ENCODE peak calls at places on chromosomes 4 and X, in four cellular contexts. E is left lung, L is neuronal stem cell, G is iris pigment epithelial cell. F is an unnamed sample.

GRCh38 chrX:30592846-30593245 is 15.3 kb upstream of the TASL start:
- DNase-seq in G (no peak), L (no peak), E (no peak), F (no peak)

GRCh38 chr4:1011022-1011694 is at the start of gene FGFRL1:
- DNase-seq in L (peak; percentile 88), E (peak; percentile 93), G (peak; percentile 90), F (peak; percentile 89)

GRCh38 chr4:55757356-55758024 is 62.1 kb upstream of the EXOC1L start:
- DNase-seq in E (no peak), L (no peak), G (no peak), F (no peak)

GRCh38 chrX:102659790-102660757 is 8.8 kb downstream of the GPRASP1 start:
- DNase-seq in L (peak; percentile 48), E (peak; percentile 88), G (peak; percentile 67), F (no peak)

GRCh38 chr4:16289872-16290554 is 63.7 kb upstream of the TAPT1 start:
- DNase-seq in E (no peak), G (peak; percentile 39), L (peak; percentile 12), F (peak; percentile 54)

GRCh38 chrX:76202471-76202870 is 29.6 kb downstream of the PBDC1 start:
- DNase-seq in G (no peak), E (no peak), L (no peak), F (no peak)

GRCh38 chr4:104205116-104205515 is 289.6 kb downstream of the CXXC4 start:
- DNase-seq in L (no peak), G (no peak), E (no peak), F (peak; percentile 43)

GRCh38 chr4:126395661-126396060 is 1080.9 kb downstream of the FAT4 start:
- DNase-seq in E (no peak), L (no peak), G (peak; percentile 25), F (peak; percentile 75)

GRCh38 chr4:20430555-20430954 is 178.8 kb downstream of the SLIT2 start:
- DNase-seq in G (peak; percentile 84), L (no peak), E (no peak), F (peak; percentile 7)

GRCh38 chr4:95641571-95641970 is 92.8 kb upstream of the UNC5C start:
- DNase-seq in L (no peak), E (no peak), G (no peak), F (no peak)

GRCh38 chr4:141473952-141474351 is 162.4 kb upstream of the IL15 start:
- DNase-seq in L (no peak), G (peak; percentile 43), E (no peak), F (no peak)

GRCh38 chr4:21596521-21596920 is 352.1 kb downstream of the KCNIP4 start:
- DNase-seq in L (no peak), E (no peak), G (no peak), F (no peak)

GRCh38 chr4:180560896-180561295 is 1682.3 kb upstream of the TENM3 start:
- DNase-seq in G (peak; percentile 27), E (no peak), L (no peak), F (peak; percentile 81)

GRCh38 chr4:6506616-6507140 is 34.3 kb upstream of the PPP2R2C start:
- DNase-seq in L (no peak), G (no peak), E (no peak), F (no peak)

GRCh38 chr4:8216443-8217245 is 17.6 kb downstream of the SH3TC1 start:
- DNase-seq in G (no peak), E (no peak), L (no peak), F (no peak)

GRCh38 chr4:98784947-98785693 is 126.7 kb upstream of the TSPAN5 start:
- DNase-seq in L (no peak), G (no peak), E (no peak), F (no peak)

GRCh38 chr4:7233601-7234000 is 41.3 kb downstream of the SORCS2 start:
- DNase-seq in G (no peak), L (no peak), E (no peak), F (no peak)

GRCh38 chr4:91688413-91688812 is 615.4 kb upstream of the GRID2 start:
- DNase-seq in E (no peak), G (no peak), L (no peak), F (no peak)

GRCh38 chr4:129282293-129282692 is 186.3 kb downstream of the C4orf33 start:
- DNase-seq in L (no peak), E (no peak), G (no peak), F (no peak)

GRCh38 chrX:53241558-53241957 is 16.6 kb upstream of the KDM5C start:
- DNase-seq in E (no peak), L (no peak), G (no peak), F (no peak)

GRCh38 chr4:141501931-141502330 is 134.5 kb upstream of the IL15 start:
- DNase-seq in L (no peak), G (peak; percentile 83), E (no peak), F (no peak)

GRCh38 chrX:41655631-41656030 is 33.1 kb upstream of the GPR34 start:
- DNase-seq in L (no peak), E (no peak), G (peak; percentile 36), F (peak; percentile 25)

GRCh38 chrX:39985551-39985950 is 112.2 kb downstream of the BCOR start:
- DNase-seq in L (no peak), G (no peak), E (no peak), F (no peak)

GRCh38 chr4:118351851-118352827 is 664 bp downstream of the PRSS12 start:
- DNase-seq in E (peak; percentile 34), L (peak; percentile 35), G (peak; percentile 65), F (peak; percentile 46)

GRCh38 chr4:73446336-73446938 is 10.4 kb downstream of the AFP start:
- DNase-seq in G (peak; percentile 66), L (peak; percentile 18), E (no peak), F (peak; percentile 67)

GRCh38 chrX:107776649-107777535 is 641 bp upstream of the NCBP2L start:
- DNase-seq in L (peak; percentile 70), G (peak; percentile 91), E (peak; percentile 81), F (peak; percentile 87)

GRCh38 chr4:125116431-125116830 is 198.3 kb upstream of the FAT4 start:
- DNase-seq in L (no peak), G (peak; percentile 59), E (no peak), F (no peak)

GRCh38 chrX:43655151-43655676 is 885 bp upstream of the MAOA start:
- DNase-seq in E (peak; percentile 45), G (peak; percentile 65), L (no peak), F (peak; percentile 44)

GRCh38 chrX:53223955-53224859 is 800 bp downstream of the KDM5C start:
- DNase-seq in E (no peak), G (peak; percentile 79), L (no peak), F (peak; percentile 66)

GRCh38 chrX:47047989-47048388 is 30.3 kb upstream of the RGN start:
- DNase-seq in L (no peak), E (no peak), G (peak; percentile 5), F (no peak)

GRCh38 chrX:111007238-111007637 is 88.8 kb upstream of the PAK3 start:
- DNase-seq in L (no peak), E (no peak), G (no peak), F (no peak)

GRCh38 chr4:76429636-76430035 is 5.4 kb upstream of the SHROOM3 start:
- DNase-seq in E (no peak), L (no peak), G (no peak), F (no peak)

GRCh38 chr4:40908702-40909362 is 159.1 kb downstream of the NSUN7 start:
- DNase-seq in L (peak; percentile 77), E (peak; percentile 74), G (peak; percentile 80), F (peak; percentile 93)

GRCh38 chrX:118682258-118683014 is 45.0 kb upstream of the IL13RA1 start:
- DNase-seq in G (no peak), E (no peak), L (no peak), F (no peak)

GRCh38 chr4:101141230-101141629 is 206.1 kb downstream of the PPP3CA start:
- DNase-seq in E (no peak), L (no peak), G (no peak), F (no peak)

F was measured in MCF 10A.